ENCODE peak calls at places on chromosomes 16 and 17, in six cellular contexts. One of them, this sample, is unnamed.

GRCh38 chr16:4544483-4544882 is 5.9 kb upstream of the CDIP1 start:
- DNase-seq in choroid plexus epithelial cell: no peak
- DNase-seq in T-helper 9 cell: no peak
- DNase-seq in left cardiac atrium: no peak
- DNase-seq in heart right ventricle: no peak
- DNase-seq in EL: no peak
- DNase-seq in this sample: no peak

GRCh38 chr17:45137561-45138305 is 2.2 kb downstream of the ACBD4 start:
- DNase-seq in choroid plexus epithelial cell: no peak
- DNase-seq in T-helper 9 cell: no peak
- DNase-seq in left cardiac atrium: no peak
- DNase-seq in heart right ventricle: no peak
- DNase-seq in EL: no peak
- DNase-seq in this sample: no peak

GRCh38 chr16:52090080-52090479 is 456.9 kb downstream of the TOX3 start:
- DNase-seq in choroid plexus epithelial cell: no peak
- DNase-seq in T-helper 9 cell: no peak
- DNase-seq in left cardiac atrium: no peak
- DNase-seq in heart right ventricle: no peak
- DNase-seq in EL: no peak
- DNase-seq in this sample: no peak

GRCh38 chr17:43722921-43723665 is 35.5 kb downstream of the SOST start:
- DNase-seq in choroid plexus epithelial cell: no peak
- DNase-seq in T-helper 9 cell: no peak
- DNase-seq in left cardiac atrium: no peak
- DNase-seq in heart right ventricle: no peak
- DNase-seq in EL: no peak
- DNase-seq in this sample: no peak

GRCh38 chr16:30748634-30749445 is 615 bp downstream of the PHKG2 start:
- DNase-seq in choroid plexus epithelial cell: peak
- DNase-seq in T-helper 9 cell: no peak
- DNase-seq in left cardiac atrium: peak
- DNase-seq in heart right ventricle: peak
- DNase-seq in EL: peak
- DNase-seq in this sample: no peak

GRCh38 chr17:81398170-81398854 is 3.1 kb downstream of the BAHCC1 start:
- DNase-seq in choroid plexus epithelial cell: peak
- DNase-seq in T-helper 9 cell: no peak
- DNase-seq in left cardiac atrium: no peak
- DNase-seq in heart right ventricle: no peak
- DNase-seq in EL: no peak
- DNase-seq in this sample: no peak

GRCh38 chr16:3091551-3091950 is 7.5 kb downstream of the ZSCAN10 start:
- DNase-seq in choroid plexus epithelial cell: no peak
- DNase-seq in T-helper 9 cell: no peak
- DNase-seq in left cardiac atrium: no peak
- DNase-seq in heart right ventricle: no peak
- DNase-seq in EL: no peak
- DNase-seq in this sample: no peak

GRCh38 chr17:81299846-81300585 is 4.9 kb upstream of the SLC38A10 start:
- DNase-seq in choroid plexus epithelial cell: no peak
- DNase-seq in T-helper 9 cell: no peak
- DNase-seq in left cardiac atrium: no peak
- DNase-seq in heart right ventricle: no peak
- DNase-seq in EL: no peak
- DNase-seq in this sample: no peak

GRCh38 chr17:35894206-35894605 is 14.0 kb upstream of the CCL5 start:
- DNase-seq in choroid plexus epithelial cell: no peak
- DNase-seq in T-helper 9 cell: no peak
- DNase-seq in left cardiac atrium: no peak
- DNase-seq in heart right ventricle: no peak
- DNase-seq in EL: no peak
- DNase-seq in this sample: no peak

GRCh38 chr17:7656958-7657715 is 6.4 kb downstream of the ATP1B2 start:
- DNase-seq in choroid plexus epithelial cell: no peak
- DNase-seq in T-helper 9 cell: no peak
- DNase-seq in left cardiac atrium: peak
- DNase-seq in heart right ventricle: peak
- DNase-seq in EL: no peak
- DNase-seq in this sample: no peak

GRCh38 chr16:72349719-72350118 is 177.8 kb upstream of the PMFBP1 start:
- DNase-seq in choroid plexus epithelial cell: no peak
- DNase-seq in T-helper 9 cell: no peak
- DNase-seq in left cardiac atrium: no peak
- DNase-seq in heart right ventricle: no peak
- DNase-seq in EL: no peak
- DNase-seq in this sample: no peak

GRCh38 chr17:73609688-73610210 is 34.5 kb downstream of the SDK2 start:
- DNase-seq in choroid plexus epithelial cell: no peak
- DNase-seq in T-helper 9 cell: no peak
- DNase-seq in left cardiac atrium: no peak
- DNase-seq in heart right ventricle: no peak
- DNase-seq in EL: no peak
- DNase-seq in this sample: no peak

GRCh38 chr17:1412185-1413110 is 12.4 kb upstream of the YWHAE start:
- DNase-seq in choroid plexus epithelial cell: no peak
- DNase-seq in T-helper 9 cell: no peak
- DNase-seq in left cardiac atrium: peak
- DNase-seq in heart right ventricle: no peak
- DNase-seq in EL: no peak
- DNase-seq in this sample: no peak

GRCh38 chr17:66467766-66468165 is 165.4 kb downstream of the PRKCA start:
- DNase-seq in choroid plexus epithelial cell: no peak
- DNase-seq in T-helper 9 cell: no peak
- DNase-seq in left cardiac atrium: no peak
- DNase-seq in heart right ventricle: no peak
- DNase-seq in EL: peak
- DNase-seq in this sample: no peak

GRCh38 chr16:73771196-73771595 is 525.4 kb upstream of the PSMD7 start:
- DNase-seq in choroid plexus epithelial cell: no peak
- DNase-seq in T-helper 9 cell: no peak
- DNase-seq in left cardiac atrium: no peak
- DNase-seq in heart right ventricle: no peak
- DNase-seq in EL: no peak
- DNase-seq in this sample: peak

GRCh38 chr17:4009164-4009785 is 45.0 kb upstream of the ATP2A3 start:
- DNase-seq in choroid plexus epithelial cell: no peak
- DNase-seq in T-helper 9 cell: no peak
- DNase-seq in left cardiac atrium: no peak
- DNase-seq in heart right ventricle: no peak
- DNase-seq in EL: no peak
- DNase-seq in this sample: no peak

GRCh38 chr16:76748698-76749097 is 442.3 kb upstream of the MON1B start:
- DNase-seq in choroid plexus epithelial cell: no peak
- DNase-seq in T-helper 9 cell: no peak
- DNase-seq in left cardiac atrium: no peak
- DNase-seq in heart right ventricle: no peak
- DNase-seq in EL: no peak
- DNase-seq in this sample: no peak

GRCh38 chr17:19755821-19756510 is 7.9 kb upstream of the ALDH3A1 start:
- DNase-seq in choroid plexus epithelial cell: no peak
- DNase-seq in T-helper 9 cell: no peak
- DNase-seq in left cardiac atrium: no peak
- DNase-seq in heart right ventricle: no peak
- DNase-seq in EL: no peak
- DNase-seq in this sample: no peak

GRCh38 chr16:89455692-89456091 is 34.7 kb downstream of the ANKRD11 start:
- DNase-seq in choroid plexus epithelial cell: no peak
- DNase-seq in T-helper 9 cell: no peak
- DNase-seq in left cardiac atrium: no peak
- DNase-seq in heart right ventricle: no peak
- DNase-seq in EL: no peak
- DNase-seq in this sample: no peak

This sample was measured in stromal cell of bone marrow.